ENCODE peak calls at places on chromosomes 5 and 9, in ten cellular contexts. M, B, Z, J, A, E, R, K, S and O are unnamed samples.

GRCh38 chr9:36935332-36935731 is 98.7 kb downstream of the PAX5 start:
- DNase-seq in M (no peak), Z (no peak), S (no peak), R (no peak), E (no peak), A (no peak), K (no peak), J (no peak), B (no peak), O (no peak)

GRCh38 chr5:145360936-145361335 is 474.2 kb downstream of the PRELID2 start:
- DNase-seq in R (no peak), B (no peak), J (no peak), K (no peak), M (no peak), Z (no peak), E (no peak), A (no peak), S (no peak), O (no peak)

GRCh38 chr9:38405841-38406240 is 13.3 kb downstream of the ALDH1B1 start:
- DNase-seq in M (no peak), E (no peak), B (peak), K (no peak), J (no peak), A (no peak), S (no peak), Z (no peak), R (no peak), O (no peak)

GRCh38 chr5:10162468-10162867 is 87.2 kb downstream of the ATPSCKMT start:
- DNase-seq in M (no peak), A (no peak), R (no peak), K (peak), S (no peak), B (no peak), E (no peak), Z (no peak), J (no peak), O (no peak)

GRCh38 chr9:127611796-127612790 is at the start of gene STXBP1:
- DNase-seq in Z (peak), M (peak), S (peak), B (peak), E (peak), J (peak), A (peak), R (peak), K (peak), O (peak)

GRCh38 chr9:3775968-3776367 is 250.2 kb upstream of the RFX3 start:
- DNase-seq in S (no peak), J (no peak), B (no peak), A (no peak), Z (no peak), M (no peak), E (no peak), K (no peak), R (no peak), O (no peak)

GRCh38 chr9:89882876-89883275 is 278.1 kb downstream of the GADD45G start:
- DNase-seq in R (no peak), E (no peak), B (no peak), M (no peak), S (no peak), A (no peak), K (no peak), Z (no peak), J (no peak), O (no peak)

GRCh38 chr5:80662108-80662507 is 7.3 kb upstream of the DHFR start:
- DNase-seq in A (no peak), B (no peak), E (no peak), M (no peak), J (no peak), K (no peak), R (no peak), Z (no peak), S (no peak), O (no peak)

GRCh38 chr5:136016945-136017530 is 11.8 kb upstream of the TGFBI start:
- DNase-seq in E (no peak), R (no peak), Z (no peak), M (peak), S (no peak), A (no peak), K (no peak), J (no peak), B (peak), O (peak)

GRCh38 chr9:133855802-133856592 is 117.8 kb upstream of the SARDH start:
- DNase-seq in R (peak), J (no peak), B (peak), E (no peak), K (no peak), Z (no peak), M (no peak), A (no peak), S (no peak), O (no peak)

GRCh38 chr5:170747851-170748250 is 35.7 kb upstream of the GABRP start:
- DNase-seq in J (no peak), M (peak), B (no peak), S (no peak), K (peak), Z (no peak), A (no peak), E (no peak), R (no peak), O (no peak)

GRCh38 chr9:131100445-131100844 is 4.1 kb downstream of the AIF1L start:
- DNase-seq in A (no peak), J (no peak), E (no peak), M (no peak), B (peak), S (no peak), R (no peak), Z (no peak), K (peak), O (no peak)

GRCh38 chr5:111961867-111962266 is 204.9 kb upstream of the NREP start:
- DNase-seq in J (no peak), B (peak), R (no peak), S (no peak), Z (no peak), A (no peak), E (no peak), K (peak), M (no peak), O (no peak)

GRCh38 chr5:66307647-66308257 is 163.7 kb downstream of the SREK1 start:
- DNase-seq in K (peak), J (peak), Z (no peak), E (peak), M (peak), A (no peak), B (peak), S (no peak), R (no peak), O (peak)